ENCODE peak calls at places on chromosomes 7 and 10, in four cellular contexts. One of them, this sample, is unnamed. For H3K4me1, the result is how much of the 10 kb centered on the place peaks cover.

GRCh38 chr10:21172774-21173432 is 275.8 kb upstream of the NEBL start:
- DNase-seq in mesendoderm: peak
- DNase-seq in H9: peak
- DNase-seq in IMR-90: no peak
- DNase-seq in this sample: peak

GRCh38 chr10:83606275-83606674 is 533.0 kb upstream of the GHITM start:
- DNase-seq in H9: peak
- DNase-seq in IMR-90: no peak
- DNase-seq in mesendoderm: peak
- DNase-seq in this sample: no peak

GRCh38 chr10:89664206-89664605 is 19.2 kb upstream of the PANK1 start:
- DNase-seq in IMR-90: no peak
- DNase-seq in mesendoderm: no peak
- DNase-seq in H9: no peak
- DNase-seq in this sample: no peak

GRCh38 chr10:79237801-79238520 is 109.3 kb upstream of the PPIF start:
- DNase-seq in H9: no peak
- DNase-seq in IMR-90: no peak
- DNase-seq in mesendoderm: peak
- DNase-seq in this sample: no peak

GRCh38 chr10:110137142-110137545 is 70.3 kb upstream of the MXI1 start:
- DNase-seq in H9: no peak
- DNase-seq in IMR-90: peak
- DNase-seq in mesendoderm: peak
- DNase-seq in this sample: no peak

GRCh38 chr10:44978570-44979280 is at the start of gene DEPP1:
- DNase-seq in IMR-90: peak
- DNase-seq in H9: peak
- DNase-seq in mesendoderm: peak
- DNase-seq in this sample: peak

GRCh38 chr10:58435297-58435696 is 50.1 kb downstream of the TFAM start:
- DNase-seq in H9: peak
- DNase-seq in mesendoderm: peak
- DNase-seq in IMR-90: peak
- DNase-seq in this sample: no peak

GRCh38 chr7:114412548-114412947 is 2.1 kb upstream of the FOXP2 start:
- DNase-seq in H9: no peak
- DNase-seq in IMR-90: no peak
- DNase-seq in mesendoderm: no peak
- DNase-seq in this sample: no peak

GRCh38 chr10:50917486-50917885 is 32.1 kb upstream of the A1CF start:
- DNase-seq in IMR-90: peak
- DNase-seq in H9: no peak
- DNase-seq in mesendoderm: no peak
- DNase-seq in this sample: no peak

GRCh38 chr7:23751852-23752251 is 41.8 kb downstream of the STK31 start:
- DNase-seq in H9: no peak
- DNase-seq in mesendoderm: no peak
- DNase-seq in IMR-90: no peak
- DNase-seq in this sample: no peak

GRCh38 chr10:61063911-61064310 is 119.9 kb upstream of the RHOBTB1 start:
- DNase-seq in mesendoderm: no peak
- DNase-seq in IMR-90: peak
- DNase-seq in H9: no peak
- DNase-seq in this sample: no peak

GRCh38 chr10:61064356-61064755 is 120.4 kb upstream of the RHOBTB1 start:
- DNase-seq in mesendoderm: no peak
- DNase-seq in H9: no peak
- DNase-seq in IMR-90: no peak
- DNase-seq in this sample: no peak

GRCh38 chr10:61065010-61065409 is 121.0 kb upstream of the RHOBTB1 start:
- DNase-seq in IMR-90: no peak
- DNase-seq in mesendoderm: no peak
- DNase-seq in H9: no peak
- DNase-seq in this sample: no peak

GRCh38 chr10:61059636-61060035 is 115.7 kb upstream of the RHOBTB1 start:
- DNase-seq in IMR-90: no peak
- DNase-seq in H9: no peak
- DNase-seq in mesendoderm: no peak
- DNase-seq in this sample: no peak

DNA sequence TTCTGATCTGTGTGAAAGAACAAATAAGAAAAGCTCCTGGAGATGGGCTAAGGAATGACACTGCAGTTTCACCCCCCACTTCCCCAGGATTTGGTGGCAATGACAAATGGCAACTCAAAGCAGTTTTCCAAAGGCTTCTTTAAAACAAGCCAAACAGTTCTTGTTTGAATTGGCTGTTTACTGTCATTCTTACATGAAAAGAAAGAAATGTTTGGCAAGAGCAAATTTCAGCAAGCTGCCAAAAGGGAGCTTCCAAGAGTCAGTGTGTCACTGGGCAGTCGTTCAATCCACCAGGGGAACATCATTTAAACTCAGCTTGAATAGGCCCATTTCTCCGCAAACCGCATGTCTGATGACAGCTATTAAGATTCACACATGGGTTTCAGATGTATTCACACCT is 119.0 kb upstream of the RHOBTB1 start:
- DNase-seq in mesendoderm: peak
- DNase-seq in H9: no peak
- DNase-seq in IMR-90: no peak
- DNase-seq in this sample: no peak
- H3K4me1 ChIP-seq in mesendoderm: under half
- H3K4me1 ChIP-seq in H9: under half
- H3K4me1 ChIP-seq in IMR-90: under half
- H3K4me1 ChIP-seq in this sample: under half

DNA sequence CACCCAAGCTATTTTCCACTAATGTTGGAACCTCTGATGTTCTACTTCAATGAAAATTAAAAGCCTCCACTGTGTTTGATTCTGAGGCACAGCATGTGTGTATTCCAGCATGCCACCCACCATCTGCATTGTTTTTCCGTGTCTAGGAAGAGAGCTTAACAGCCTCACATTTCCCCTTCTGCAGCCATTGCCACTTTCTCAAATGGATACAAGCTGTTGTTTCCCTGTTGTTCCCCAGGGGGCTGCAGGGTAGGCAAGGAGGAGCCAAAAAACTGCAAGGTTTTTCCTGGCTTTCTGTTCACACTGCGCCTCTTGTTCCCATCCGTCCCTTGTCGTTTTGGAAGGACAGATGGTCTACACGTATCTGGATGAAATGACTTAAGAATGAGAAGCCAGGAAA is 72.3 kb upstream of the DNAJB12 start:
- DNase-seq in H9: peak
- DNase-seq in IMR-90: no peak
- DNase-seq in mesendoderm: peak
- DNase-seq in this sample: no peak
- H3K56ac ChIP-seq in H9: no peak
- H3K56ac ChIP-seq in IMR-90: no peak
- H3K56ac ChIP-seq in mesendoderm: no peak
- H3K56ac ChIP-seq in this sample: no peak

GRCh38 chr10:72242675-72243074 is 26.6 kb upstream of the ASCC1 start:
- DNase-seq in mesendoderm: peak
- DNase-seq in IMR-90: no peak
- DNase-seq in H9: peak
- DNase-seq in this sample: no peak

GRCh38 chr10:72241853-72242252 is 25.8 kb upstream of the ASCC1 start:
- DNase-seq in H9: no peak
- DNase-seq in mesendoderm: no peak
- DNase-seq in IMR-90: no peak
- DNase-seq in this sample: no peak

GRCh38 chr10:72245949-72246525 is 27.7 kb upstream of the DDIT4 start:
- DNase-seq in IMR-90: no peak
- DNase-seq in H9: no peak
- DNase-seq in mesendoderm: no peak
- DNase-seq in this sample: no peak

GRCh38 chr10:72244573-72245038 is 28.5 kb upstream of the ASCC1 start:
- DNase-seq in IMR-90: no peak
- DNase-seq in mesendoderm: no peak
- DNase-seq in H9: no peak
- DNase-seq in this sample: no peak

DNA sequence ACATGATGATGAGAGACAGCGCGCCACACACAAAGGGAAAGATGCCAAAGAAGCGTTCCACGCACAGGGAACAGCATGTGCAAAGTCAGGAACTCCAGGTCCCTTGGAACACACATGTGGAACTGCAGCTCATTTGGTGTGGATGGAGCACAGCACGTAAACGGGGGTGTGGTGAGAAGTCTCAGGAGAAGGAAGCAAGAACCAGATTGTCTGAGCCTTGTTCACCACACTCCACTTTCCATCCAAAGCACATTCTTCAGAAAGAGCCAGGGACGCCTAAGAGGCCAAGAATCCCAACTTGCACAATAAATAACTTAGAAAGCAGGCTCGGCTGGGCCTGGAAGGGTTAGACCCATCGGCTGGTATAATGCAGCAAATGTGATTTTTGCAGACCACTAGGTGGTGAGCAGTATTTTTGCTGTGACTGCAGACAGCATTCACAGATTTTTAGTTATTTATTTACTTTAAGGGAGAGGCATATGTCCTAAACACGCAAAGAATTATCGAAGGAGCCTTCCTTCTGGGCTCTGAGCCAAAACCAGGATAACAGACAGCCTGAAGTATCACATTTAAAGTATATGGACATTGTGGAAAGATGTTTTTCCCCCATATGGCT is 27.9 kb upstream of the ASCC1 start:
- DNase-seq in IMR-90: peak
- DNase-seq in mesendoderm: no peak
- DNase-seq in H9: no peak
- DNase-seq in this sample: no peak
- H3K4me1 ChIP-seq in IMR-90: under half
- H3K4me1 ChIP-seq in mesendoderm: under half
- H3K4me1 ChIP-seq in H9: under half
- H3K4me1 ChIP-seq in this sample: under half

GRCh38 chr10:38600696-38601095 is 506.6 kb downstream of the ZNF37A start:
- DNase-seq in mesendoderm: no peak
- DNase-seq in IMR-90: no peak
- DNase-seq in H9: no peak
- DNase-seq in this sample: no peak

GRCh38 chr10:38600146-38600545 is 506.0 kb downstream of the ZNF37A start:
- DNase-seq in IMR-90: no peak
- DNase-seq in H9: no peak
- DNase-seq in mesendoderm: no peak
- DNase-seq in this sample: no peak

DNA sequence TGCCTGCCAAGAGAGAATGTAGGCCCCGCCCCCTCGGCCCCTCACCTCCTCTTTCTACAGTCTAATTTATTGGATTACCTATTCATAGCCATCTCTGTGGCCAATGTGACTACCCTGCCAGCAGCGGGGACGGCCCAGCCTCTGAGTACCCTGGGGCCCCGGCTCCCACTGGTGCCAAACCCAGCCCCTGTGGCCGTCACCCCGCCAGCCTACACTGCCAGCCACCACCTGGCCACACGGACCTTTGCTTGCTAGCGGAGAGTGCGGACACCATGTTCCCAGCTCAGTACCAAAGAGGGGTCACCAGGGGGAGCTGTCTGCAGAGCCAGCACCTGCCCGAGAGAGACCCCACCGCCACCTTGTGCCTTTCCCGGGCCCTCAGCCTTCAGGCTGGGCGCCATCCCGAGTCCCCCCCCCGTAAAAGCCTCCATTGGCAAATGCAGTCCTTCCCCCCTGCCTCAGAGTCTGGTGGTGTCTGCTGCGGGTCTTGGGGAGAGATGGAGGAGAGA is 511.1 kb downstream of the ZNF37A start:
- DNase-seq in IMR-90: no peak
- DNase-seq in H9: no peak
- DNase-seq in mesendoderm: no peak
- DNase-seq in this sample: no peak
- H3K56ac ChIP-seq in IMR-90: no peak
- H3K56ac ChIP-seq in H9: no peak
- H3K56ac ChIP-seq in mesendoderm: no peak
- H3K56ac ChIP-seq in this sample: no peak

GRCh38 chr10:28559661-28560060 is 26.7 kb downstream of the WAC start:
- DNase-seq in IMR-90: no peak
- DNase-seq in H9: no peak
- DNase-seq in mesendoderm: peak
- DNase-seq in this sample: no peak

GRCh38 chr10:28558923-28559508 is 26.1 kb downstream of the WAC start:
- DNase-seq in IMR-90: peak
- DNase-seq in mesendoderm: no peak
- DNase-seq in H9: no peak
- DNase-seq in this sample: no peak

GRCh38 chr10:28561531-28561930 is 28.6 kb downstream of the WAC start:
- DNase-seq in mesendoderm: peak
- DNase-seq in IMR-90: no peak
- DNase-seq in H9: peak
- DNase-seq in this sample: peak

GRCh38 chr10:28558186-28558585 is 25.3 kb downstream of the WAC start:
- DNase-seq in IMR-90: no peak
- DNase-seq in mesendoderm: no peak
- DNase-seq in H9: no peak
- DNase-seq in this sample: no peak

GRCh38 chr10:28560617-28561016 is 27.7 kb downstream of the WAC start:
- DNase-seq in H9: no peak
- DNase-seq in mesendoderm: no peak
- DNase-seq in IMR-90: no peak
- DNase-seq in this sample: no peak
- H3K4me1 ChIP-seq in H9: under half
- H3K4me1 ChIP-seq in mesendoderm: under half
- H3K4me1 ChIP-seq in IMR-90: under half
- H3K4me1 ChIP-seq in this sample: under half

GRCh38 chr10:88213206-88213605 is 349.8 kb downstream of the PTEN start:
- DNase-seq in H9: no peak
- DNase-seq in IMR-90: no peak
- DNase-seq in mesendoderm: no peak
- DNase-seq in this sample: no peak

GRCh38 chr10:88211230-88211629 is 347.8 kb downstream of the PTEN start:
- DNase-seq in H9: no peak
- DNase-seq in IMR-90: no peak
- DNase-seq in mesendoderm: no peak
- DNase-seq in this sample: no peak

GRCh38 chr10:88209837-88210552 is 346.6 kb downstream of the PTEN start:
- DNase-seq in mesendoderm: no peak
- DNase-seq in IMR-90: peak
- DNase-seq in H9: no peak
- DNase-seq in this sample: no peak

GRCh38 chr10:88209231-88209630 is 345.8 kb downstream of the PTEN start:
- DNase-seq in mesendoderm: no peak
- DNase-seq in IMR-90: no peak
- DNase-seq in H9: no peak
- DNase-seq in this sample: no peak

DNA sequence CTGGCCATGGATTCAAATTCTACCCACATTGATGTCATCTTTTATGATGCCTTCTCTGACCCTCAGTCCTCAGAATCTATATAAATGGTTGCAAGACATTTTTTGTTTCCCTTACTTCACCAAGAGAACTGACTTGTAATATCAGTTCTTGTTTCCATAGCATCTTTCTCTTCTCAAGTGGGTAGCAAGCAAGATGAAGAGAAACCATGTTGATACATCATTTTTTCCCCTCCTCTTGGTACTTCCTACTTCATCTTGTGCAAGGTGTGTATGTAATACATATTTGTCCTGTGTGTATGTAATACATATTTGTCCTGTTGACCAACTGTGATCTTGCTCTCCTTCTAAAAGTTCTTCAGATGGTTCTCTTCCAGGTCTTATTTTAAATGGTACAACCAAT is 348.6 kb downstream of the PTEN start:
- DNase-seq in mesendoderm: no peak
- DNase-seq in H9: no peak
- DNase-seq in IMR-90: no peak
- DNase-seq in this sample: no peak
- H3K56ac ChIP-seq in mesendoderm: no peak
- H3K56ac ChIP-seq in H9: no peak
- H3K56ac ChIP-seq in IMR-90: no peak
- H3K56ac ChIP-seq in this sample: no peak